ENCODE peak calls at places on chromosomes 2 and 18, in eight cellular contexts. Q is A549, O is HCT116, M is GM23338, N is K562, J is SK-N-SH, S is GM12878, Z is Panc1. K is an unnamed sample.

GRCh38 chr2:210630904-210631560 is 74.6 kb downstream of the CPS1 start:
- DNase-seq in Q (no peak), O (no peak), M (no peak), N (no peak), J (no peak), S (no peak), Z (no peak), K (no peak)

GRCh38 chr2:134027980-134028379 is 225.9 kb upstream of the MGAT5 start:
- DNase-seq in Q (no peak), O (no peak), M (peak), N (no peak), J (no peak), S (no peak), Z (no peak), K (no peak)

GRCh38 chr2:127182626-127183458 is 37.3 kb downstream of the CYP27C1 start:
- DNase-seq in Q (no peak), O (no peak), M (peak), N (no peak), J (no peak), S (no peak), Z (no peak), K (no peak)

GRCh38 chr2:102606353-102606752 is 13.0 kb upstream of the SLC9A2 start:
- DNase-seq in Q (no peak), O (no peak), M (no peak), N (no peak), J (no peak), S (no peak), Z (no peak), K (no peak)

GRCh38 chr2:29206941-29207340 is 91.7 kb downstream of the CLIP4 start:
- DNase-seq in Q (no peak), O (no peak), M (peak), N (no peak), J (no peak), S (no peak), Z (no peak), K (no peak)

GRCh38 chr2:218301176-218301819 is 9.0 kb upstream of the TMBIM1 start:
- DNase-seq in Q (peak), O (peak), M (peak), N (peak), J (peak), S (peak), Z (peak), K (peak)

GRCh38 chr2:36339819-36340218 is 15.8 kb upstream of the CRIM1 start:
- DNase-seq in Q (no peak), O (no peak), M (no peak), N (no peak), J (no peak), S (no peak), Z (no peak), K (no peak)

GRCh38 chr2:43149482-43150107 is 76.8 kb downstream of the ZFP36L2 start:
- DNase-seq in Q (no peak), O (no peak), M (no peak), N (no peak), J (no peak), S (no peak), Z (no peak), K (no peak)

GRCh38 chr2:75606851-75607798 is 39.5 kb upstream of the MRPL19 start:
- DNase-seq in Q (no peak), O (no peak), M (no peak), N (no peak), J (no peak), S (no peak), Z (no peak), K (no peak)

GRCh38 chr2:53252115-53252514 is 515.5 kb upstream of the CHAC2 start:
- DNase-seq in Q (no peak), O (no peak), M (peak), N (no peak), J (no peak), S (no peak), Z (no peak), K (no peak)

GRCh38 chr18:48545690-48546365 is 7.0 kb downstream of the CTIF start:
- DNase-seq in Q (no peak), O (no peak), M (peak), N (peak), J (peak), S (no peak), Z (no peak), K (peak)

GRCh38 chr2:86468162-86469033 is 27.2 kb downstream of the KDM3A start:
- DNase-seq in Q (no peak), O (no peak), M (no peak), N (no peak), J (no peak), S (no peak), Z (no peak), K (no peak)

GRCh38 chr2:36246320-36246990 is 109.1 kb upstream of the CRIM1 start:
- DNase-seq in Q (no peak), O (no peak), M (no peak), N (no peak), J (no peak), S (peak), Z (no peak), K (peak)

GRCh38 chr2:234835738-234836137 is 116.1 kb upstream of the SH3BP4 start:
- DNase-seq in Q (no peak), O (no peak), M (no peak), N (no peak), J (peak), S (no peak), Z (no peak), K (no peak)

GRCh38 chr2:104872866-104873688 is 19.2 kb downstream of the POU3F3 start:
- DNase-seq in Q (peak), O (peak), M (peak), N (peak), J (peak), S (no peak), Z (no peak), K (peak)

GRCh38 chr2:140401056-140401455 is 1620.9 kb upstream of the NXPH2 start:
- DNase-seq in Q (no peak), O (no peak), M (no peak), N (no peak), J (no peak), S (no peak), Z (no peak), K (no peak)

GRCh38 chr2:150165988-150166965 is 321.2 kb downstream of the RND3 start:
- DNase-seq in Q (peak), O (no peak), M (no peak), N (peak), J (no peak), S (no peak), Z (no peak), K (no peak)

GRCh38 chr18:51614033-51614432 is 416.6 kb upstream of the MEX3C start:
- DNase-seq in Q (peak), O (no peak), M (no peak), N (no peak), J (peak), S (no peak), Z (peak), K (no peak)

GRCh38 chr18:79515944-79516351 is 120.2 kb downstream of the NFATC1 start:
- DNase-seq in Q (no peak), O (no peak), M (no peak), N (peak), J (no peak), S (no peak), Z (no peak), K (no peak)

GRCh38 chr2:109507217-109507616 is 106.5 kb downstream of the SEPTIN10 start:
- DNase-seq in Q (no peak), O (no peak), M (no peak), N (no peak), J (no peak), S (no peak), Z (no peak), K (peak)

GRCh38 chr2:43101751-43102150 is 124.7 kb downstream of the ZFP36L2 start:
- DNase-seq in Q (no peak), O (no peak), M (peak), N (no peak), J (no peak), S (no peak), Z (no peak), K (no peak)

GRCh38 chr18:44564922-44565321 is 115.8 kb upstream of the SETBP1 start:
- DNase-seq in Q (no peak), O (no peak), M (peak), N (no peak), J (no peak), S (no peak), Z (no peak), K (no peak)

GRCh38 chr2:126736133-126736874 is 80.3 kb downstream of the GYPC start:
- DNase-seq in Q (no peak), O (no peak), M (no peak), N (no peak), J (no peak), S (no peak), Z (no peak), K (peak)

GRCh38 chr18:78860117-78860516 is 119.5 kb upstream of the SALL3 start:
- DNase-seq in Q (no peak), O (no peak), M (no peak), N (no peak), J (no peak), S (no peak), Z (no peak), K (no peak)

DNA sequence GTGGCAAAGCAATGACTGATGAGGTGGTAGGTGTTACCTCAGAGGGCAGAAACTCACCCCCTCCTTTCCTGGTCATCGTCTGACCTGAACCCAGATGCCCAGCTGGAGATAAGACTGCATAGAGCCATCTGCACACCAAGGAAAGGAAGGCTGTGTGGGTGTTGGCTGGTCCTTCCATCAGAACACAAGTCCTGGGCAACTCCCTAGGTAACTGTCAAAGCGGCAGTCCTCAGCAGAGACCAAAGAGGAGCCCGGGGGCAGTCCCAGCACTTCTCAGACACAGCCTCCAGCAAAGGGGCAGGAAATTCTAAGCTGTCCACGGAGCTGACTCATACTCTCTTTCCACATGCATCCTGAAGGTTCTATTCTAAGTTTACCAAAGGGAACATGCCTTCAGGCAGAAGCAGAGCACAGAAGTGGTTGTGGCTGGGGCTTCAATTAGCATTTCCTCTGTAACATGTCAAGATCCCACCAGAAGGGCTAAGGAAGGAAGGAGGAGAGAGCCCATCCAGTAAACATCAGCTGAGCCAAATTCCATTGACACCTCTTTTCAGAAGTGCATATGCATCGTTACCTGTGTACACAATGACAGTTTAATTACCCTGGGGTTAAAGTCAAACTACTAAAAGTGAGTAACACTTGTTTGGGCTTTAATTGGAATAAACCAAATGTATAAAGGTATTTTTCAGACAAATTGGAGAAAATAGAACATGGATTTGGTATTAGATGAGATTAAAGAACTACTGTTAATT is 54.7 kb downstream of the SPRED2 start:
- DNase-seq in Q (no peak), O (no peak), M (peak), N (peak), J (no peak), S (no peak), Z (no peak), K (no peak)
- TF ChIP-seq REST in Q (no peak), O (no peak), M (no peak), N (no peak), J (no peak), S (no peak), Z (no peak), K (no peak)

GRCh38 chr2:128261245-128262128 is 57.2 kb downstream of the HS6ST1 start:
- DNase-seq in Q (no peak), O (no peak), M (no peak), N (no peak), J (no peak), S (no peak), Z (no peak), K (no peak)
- H3K27ac ChIP-seq in Q (no peak), O (no peak), M (peak), N (no peak), J (no peak), S (no peak), Z (peak), K (no peak)

GRCh38 chr2:238848941-238849853 is 1.3 kb downstream of the TWIST2 start:
- DNase-seq in Q (no peak), O (no peak), M (peak), N (no peak), J (no peak), S (no peak), Z (no peak), K (no peak)
- TF ChIP-seq REST in Q (no peak), O (no peak), M (no peak), N (no peak), J (no peak), S (no peak), Z (no peak), K (no peak)

DNA sequence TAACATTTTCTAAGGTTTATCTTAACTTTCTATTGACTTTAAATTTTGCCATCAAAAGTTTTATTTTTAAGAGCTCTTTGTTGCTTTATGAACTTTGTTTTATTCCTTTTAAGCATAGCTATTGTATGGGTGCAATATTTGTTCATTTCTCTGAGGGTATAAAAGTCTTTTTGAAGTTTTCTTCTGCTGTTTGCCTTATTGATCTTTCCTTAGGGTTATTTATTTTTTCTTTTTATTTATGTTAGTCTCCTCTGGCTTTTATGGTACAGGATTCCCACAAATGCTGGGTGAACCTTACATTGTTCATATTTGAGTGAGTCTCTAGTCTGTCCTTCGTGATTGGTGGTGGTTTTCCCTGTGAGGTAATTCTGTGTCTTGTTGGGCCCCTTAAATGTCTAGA is 68.4 kb downstream of the PARD3B start:
- DNase-seq in Q (no peak), O (no peak), M (no peak), N (no peak), J (no peak), S (no peak), Z (no peak), K (no peak)
- H3K27ac ChIP-seq in Q (no peak), O (no peak), M (no peak), N (no peak), J (no peak), S (no peak), Z (no peak), K (no peak)

DNA sequence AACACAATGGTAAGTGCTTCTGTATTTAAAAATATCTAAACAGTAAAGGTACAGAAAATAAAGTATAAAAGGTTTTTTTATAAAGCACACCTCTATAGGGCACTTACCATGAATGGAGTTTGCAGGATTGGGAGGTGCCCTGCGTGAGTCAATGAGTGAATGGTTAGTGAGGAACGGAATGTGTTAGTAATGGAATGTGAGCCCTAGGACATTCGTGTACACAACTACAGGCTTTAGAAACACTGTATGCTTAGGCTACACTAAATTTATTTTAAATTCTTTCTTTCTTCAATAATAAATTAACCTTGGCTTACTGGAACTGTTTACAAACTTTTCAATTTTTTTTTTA is 337.9 kb upstream of the SLC39A10 start:
- DNase-seq in Q (peak), O (no peak), M (peak), N (no peak), J (no peak), S (no peak), Z (no peak), K (no peak)
- TF ChIP-seq REST in Q (no peak), O (no peak), M (no peak), N (no peak), J (no peak), S (no peak), Z (no peak), K (no peak)

GRCh38 chr2:121266543-121267106 is 18.4 kb downstream of the TFCP2L1 start:
- DNase-seq in Q (no peak), O (no peak), M (no peak), N (no peak), J (no peak), S (no peak), Z (no peak), K (no peak)
- H3K27ac ChIP-seq in Q (no peak), O (no peak), M (no peak), N (no peak), J (no peak), S (no peak), Z (no peak), K (no peak)

GRCh38 chr2:169461143-169461542 is 18.2 kb upstream of the BBS5 start:
- DNase-seq in Q (no peak), O (no peak), M (no peak), N (no peak), J (no peak), S (no peak), Z (no peak), K (no peak)
- TF ChIP-seq REST in Q (no peak), O (no peak), M (no peak), N (no peak), J (no peak), S (no peak), Z (no peak), K (no peak)

GRCh38 chr2:25979006-25979405 is 3.3 kb downstream of the KIF3C start:
- DNase-seq in Q (no peak), O (no peak), M (no peak), N (no peak), J (no peak), S (no peak), Z (no peak), K (no peak)
- H3K27ac ChIP-seq in Q (peak), O (no peak), M (peak), N (no peak), J (no peak), S (no peak), Z (peak), K (no peak)

GRCh38 chr2:223055140-223055539 is 3.1 kb downstream of the KCNE4 start:
- DNase-seq in Q (no peak), O (no peak), M (no peak), N (peak), J (no peak), S (no peak), Z (no peak), K (peak)
- TF ChIP-seq REST in Q (no peak), O (no peak), M (no peak), N (no peak), J (no peak), S (no peak), Z (no peak), K (no peak)

DNA sequence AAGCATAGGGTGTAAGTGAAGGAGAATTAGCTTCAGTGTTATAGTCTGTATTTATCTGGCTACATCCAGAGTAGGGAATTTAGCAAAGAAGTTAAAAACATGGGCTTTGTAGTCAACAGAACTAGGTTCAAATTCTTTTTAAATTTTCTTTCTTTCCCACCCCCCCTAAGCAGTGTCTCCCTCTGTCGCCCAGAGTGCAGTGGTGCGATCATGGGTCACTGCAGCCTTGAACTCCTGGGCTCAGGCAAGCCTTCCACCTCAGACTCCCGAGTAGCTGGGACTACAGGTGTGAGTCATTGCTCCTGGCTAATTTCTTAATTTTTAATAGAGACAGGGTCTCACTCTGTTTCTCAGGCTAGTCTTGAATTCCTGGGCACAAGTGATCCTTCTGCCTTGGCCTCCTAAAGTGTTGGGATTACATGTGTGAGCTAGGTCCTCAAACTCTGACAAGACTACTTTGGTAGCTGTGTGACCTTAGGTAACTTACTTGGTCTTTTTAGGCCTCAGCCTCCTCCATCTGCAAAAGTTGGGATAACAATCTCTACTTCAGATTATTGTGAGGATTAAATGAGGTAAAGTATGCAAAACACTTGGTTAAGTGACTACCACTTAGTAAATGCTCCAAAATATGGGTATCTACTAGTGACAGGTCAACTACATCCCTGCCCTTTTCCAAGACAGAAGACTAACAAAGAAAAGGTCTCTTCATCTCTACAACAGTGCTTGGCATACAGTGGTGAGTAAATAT is 17.8 kb downstream of the DOK1 start:
- DNase-seq in Q (no peak), O (no peak), M (peak), N (peak), J (no peak), S (no peak), Z (no peak), K (no peak)
- H3K27ac ChIP-seq in Q (no peak), O (no peak), M (no peak), N (no peak), J (peak), S (peak), Z (no peak), K (peak)

K was measured in HL-60.